ENCODE peak calls at places on chromosome 5, in seven cellular contexts. One of them, this sample, is unnamed.

GRCh38 chr5:13045897-13046551 is 898.5 kb downstream of the DNAH5 start:
- DNase-seq in progenitor cell of endocrine pancreas: no peak
- DNase-seq in endodermal cell: no peak
- DNase-seq in mucosa of descending colon: no peak
- DNase-seq in ovary: no peak
- DNase-seq in gastrocnemius medialis: no peak
- DNase-seq in foreskin keratinocyte: no peak
- DNase-seq in this sample: no peak

GRCh38 chr5:33877483-33877882 is 14.3 kb downstream of the ADAMTS12 start:
- DNase-seq in progenitor cell of endocrine pancreas: no peak
- DNase-seq in endodermal cell: no peak
- DNase-seq in mucosa of descending colon: no peak
- DNase-seq in ovary: no peak
- DNase-seq in gastrocnemius medialis: no peak
- DNase-seq in foreskin keratinocyte: no peak
- DNase-seq in this sample: no peak

GRCh38 chr5:95304706-95305105 is 19.8 kb upstream of the MCTP1 start:
- DNase-seq in progenitor cell of endocrine pancreas: no peak
- DNase-seq in endodermal cell: no peak
- DNase-seq in mucosa of descending colon: no peak
- DNase-seq in ovary: no peak
- DNase-seq in gastrocnemius medialis: no peak
- DNase-seq in foreskin keratinocyte: no peak
- DNase-seq in this sample: no peak

GRCh38 chr5:100560860-100561259 is 25.7 kb downstream of the FAM174A start:
- DNase-seq in progenitor cell of endocrine pancreas: no peak
- DNase-seq in endodermal cell: no peak
- DNase-seq in mucosa of descending colon: no peak
- DNase-seq in ovary: no peak
- DNase-seq in gastrocnemius medialis: no peak
- DNase-seq in foreskin keratinocyte: no peak
- DNase-seq in this sample: no peak

GRCh38 chr5:55230086-55230629 is 3.0 kb upstream of the MCIDAS start:
- DNase-seq in progenitor cell of endocrine pancreas: no peak
- DNase-seq in endodermal cell: no peak
- DNase-seq in mucosa of descending colon: no peak
- DNase-seq in ovary: no peak
- DNase-seq in gastrocnemius medialis: no peak
- DNase-seq in foreskin keratinocyte: no peak
- DNase-seq in this sample: no peak

GRCh38 chr5:111563041-111563822 is 50.9 kb upstream of the STARD4 start:
- DNase-seq in progenitor cell of endocrine pancreas: no peak
- DNase-seq in endodermal cell: no peak
- DNase-seq in mucosa of descending colon: no peak
- DNase-seq in ovary: no peak
- DNase-seq in gastrocnemius medialis: no peak
- DNase-seq in foreskin keratinocyte: no peak
- DNase-seq in this sample: peak; percentile 100

GRCh38 chr5:129771058-129771838 is 23.4 kb downstream of the MINAR2 start:
- DNase-seq in progenitor cell of endocrine pancreas: peak; percentile 34
- DNase-seq in endodermal cell: peak; percentile 86
- DNase-seq in mucosa of descending colon: peak; percentile 32
- DNase-seq in ovary: no peak
- DNase-seq in gastrocnemius medialis: no peak
- DNase-seq in foreskin keratinocyte: no peak
- DNase-seq in this sample: peak; percentile 51

GRCh38 chr5:1643651-1644392 is 120.1 kb upstream of the LPCAT1 start:
- DNase-seq in progenitor cell of endocrine pancreas: no peak
- DNase-seq in endodermal cell: peak; percentile 76
- DNase-seq in mucosa of descending colon: no peak
- DNase-seq in ovary: peak; percentile 22
- DNase-seq in gastrocnemius medialis: no peak
- DNase-seq in foreskin keratinocyte: no peak
- DNase-seq in this sample: no peak

GRCh38 chr5:127705120-127705892 is 2.1 kb downstream of the CCDC192 start:
- DNase-seq in progenitor cell of endocrine pancreas: no peak
- DNase-seq in endodermal cell: no peak
- DNase-seq in mucosa of descending colon: no peak
- DNase-seq in ovary: no peak
- DNase-seq in gastrocnemius medialis: no peak
- DNase-seq in foreskin keratinocyte: peak; percentile 11
- DNase-seq in this sample: peak; percentile 41

GRCh38 chr5:163503106-163504090 is 2.0 kb upstream of the MAT2B start:
- DNase-seq in progenitor cell of endocrine pancreas: no peak
- DNase-seq in endodermal cell: peak; percentile 90
- DNase-seq in mucosa of descending colon: peak; percentile 73
- DNase-seq in ovary: peak; percentile 57
- DNase-seq in gastrocnemius medialis: peak; percentile 62
- DNase-seq in foreskin keratinocyte: peak; percentile 75
- DNase-seq in this sample: peak; percentile 86

GRCh38 chr5:139473565-139473964 is 2.8 kb downstream of the SMIM33 start:
- DNase-seq in progenitor cell of endocrine pancreas: no peak
- DNase-seq in endodermal cell: peak; percentile 56
- DNase-seq in mucosa of descending colon: no peak
- DNase-seq in ovary: no peak
- DNase-seq in gastrocnemius medialis: no peak
- DNase-seq in foreskin keratinocyte: peak; percentile 54
- DNase-seq in this sample: peak; percentile 64

GRCh38 chr5:179620703-179621350 is 2.6 kb downstream of the HNRNPH1 start:
- DNase-seq in progenitor cell of endocrine pancreas: no peak
- DNase-seq in endodermal cell: no peak
- DNase-seq in mucosa of descending colon: no peak
- DNase-seq in ovary: no peak
- DNase-seq in gastrocnemius medialis: no peak
- DNase-seq in foreskin keratinocyte: no peak
- DNase-seq in this sample: no peak

GRCh38 chr5:83097582-83098265 is 20.4 kb downstream of the XRCC4 start:
- DNase-seq in progenitor cell of endocrine pancreas: no peak
- DNase-seq in endodermal cell: no peak
- DNase-seq in mucosa of descending colon: no peak
- DNase-seq in ovary: no peak
- DNase-seq in gastrocnemius medialis: no peak
- DNase-seq in foreskin keratinocyte: no peak
- DNase-seq in this sample: peak; percentile 73

GRCh38 chr5:92599217-92599810 is 981.7 kb downstream of the NR2F1-AS1 start:
- DNase-seq in progenitor cell of endocrine pancreas: no peak
- DNase-seq in endodermal cell: no peak
- DNase-seq in mucosa of descending colon: no peak
- DNase-seq in ovary: no peak
- DNase-seq in gastrocnemius medialis: no peak
- DNase-seq in foreskin keratinocyte: no peak
- DNase-seq in this sample: no peak

GRCh38 chr5:93845376-93845775 is 104.0 kb upstream of the POU5F2 start:
- DNase-seq in progenitor cell of endocrine pancreas: no peak
- DNase-seq in endodermal cell: no peak
- DNase-seq in mucosa of descending colon: no peak
- DNase-seq in ovary: no peak
- DNase-seq in gastrocnemius medialis: no peak
- DNase-seq in foreskin keratinocyte: no peak
- DNase-seq in this sample: no peak

GRCh38 chr5:160547872-160548271 is 126.2 kb downstream of the PTTG1 start:
- DNase-seq in progenitor cell of endocrine pancreas: no peak
- DNase-seq in endodermal cell: peak; percentile 37
- DNase-seq in mucosa of descending colon: no peak
- DNase-seq in ovary: no peak
- DNase-seq in gastrocnemius medialis: no peak
- DNase-seq in foreskin keratinocyte: peak; percentile 20
- DNase-seq in this sample: no peak

GRCh38 chr5:139696894-139697658 is 48.9 kb downstream of the CXXC5 start:
- DNase-seq in progenitor cell of endocrine pancreas: peak; percentile 48
- DNase-seq in endodermal cell: peak; percentile 96
- DNase-seq in mucosa of descending colon: peak; percentile 71
- DNase-seq in ovary: peak; percentile 89
- DNase-seq in gastrocnemius medialis: no peak
- DNase-seq in foreskin keratinocyte: no peak
- DNase-seq in this sample: peak; percentile 55

GRCh38 chr5:169350759-169351240 is 49.9 kb upstream of the SLIT3 start:
- DNase-seq in progenitor cell of endocrine pancreas: no peak
- DNase-seq in endodermal cell: no peak
- DNase-seq in mucosa of descending colon: no peak
- DNase-seq in ovary: no peak
- DNase-seq in gastrocnemius medialis: no peak
- DNase-seq in foreskin keratinocyte: peak; percentile 99
- DNase-seq in this sample: peak; percentile 94
- TF ChIP-seq CTCF in progenitor cell of endocrine pancreas: no peak
- TF ChIP-seq CTCF in endodermal cell: no peak
- TF ChIP-seq CTCF in mucosa of descending colon: no peak
- TF ChIP-seq CTCF in ovary: no peak
- TF ChIP-seq CTCF in gastrocnemius medialis: no peak
- TF ChIP-seq CTCF in foreskin keratinocyte: no peak
- TF ChIP-seq CTCF in this sample: no peak

GRCh38 chr5:132098621-132099020 is 25.0 kb downstream of the CSF2 start:
- DNase-seq in progenitor cell of endocrine pancreas: no peak
- DNase-seq in endodermal cell: no peak
- DNase-seq in mucosa of descending colon: no peak
- DNase-seq in ovary: no peak
- DNase-seq in gastrocnemius medialis: no peak
- DNase-seq in foreskin keratinocyte: no peak
- DNase-seq in this sample: no peak
- TF ChIP-seq CTCF in progenitor cell of endocrine pancreas: no peak
- TF ChIP-seq CTCF in endodermal cell: no peak
- TF ChIP-seq CTCF in mucosa of descending colon: no peak
- TF ChIP-seq CTCF in ovary: no peak
- TF ChIP-seq CTCF in gastrocnemius medialis: no peak
- TF ChIP-seq CTCF in foreskin keratinocyte: no peak
- TF ChIP-seq CTCF in this sample: no peak

GRCh38 chr5:2803751-2804150 is 52.3 kb upstream of the IRX2 start:
- DNase-seq in progenitor cell of endocrine pancreas: no peak
- DNase-seq in endodermal cell: no peak
- DNase-seq in mucosa of descending colon: no peak
- DNase-seq in ovary: no peak
- DNase-seq in gastrocnemius medialis: no peak
- DNase-seq in foreskin keratinocyte: no peak
- DNase-seq in this sample: no peak

GRCh38 chr5:2802693-2803365 is 51.4 kb upstream of the IRX2 start:
- DNase-seq in progenitor cell of endocrine pancreas: no peak
- DNase-seq in endodermal cell: no peak
- DNase-seq in mucosa of descending colon: no peak
- DNase-seq in ovary: no peak
- DNase-seq in gastrocnemius medialis: no peak
- DNase-seq in foreskin keratinocyte: no peak
- DNase-seq in this sample: no peak

GRCh38 chr5:2801602-2802525 is 50.4 kb upstream of the IRX2 start:
- DNase-seq in progenitor cell of endocrine pancreas: no peak
- DNase-seq in endodermal cell: no peak
- DNase-seq in mucosa of descending colon: no peak
- DNase-seq in ovary: no peak
- DNase-seq in gastrocnemius medialis: no peak
- DNase-seq in foreskin keratinocyte: no peak
- DNase-seq in this sample: no peak

GRCh38 chr5:2806176-2806575 is 54.7 kb upstream of the IRX2 start:
- DNase-seq in progenitor cell of endocrine pancreas: no peak
- DNase-seq in endodermal cell: no peak
- DNase-seq in mucosa of descending colon: no peak
- DNase-seq in ovary: no peak
- DNase-seq in gastrocnemius medialis: no peak
- DNase-seq in foreskin keratinocyte: no peak
- DNase-seq in this sample: no peak

DNA sequence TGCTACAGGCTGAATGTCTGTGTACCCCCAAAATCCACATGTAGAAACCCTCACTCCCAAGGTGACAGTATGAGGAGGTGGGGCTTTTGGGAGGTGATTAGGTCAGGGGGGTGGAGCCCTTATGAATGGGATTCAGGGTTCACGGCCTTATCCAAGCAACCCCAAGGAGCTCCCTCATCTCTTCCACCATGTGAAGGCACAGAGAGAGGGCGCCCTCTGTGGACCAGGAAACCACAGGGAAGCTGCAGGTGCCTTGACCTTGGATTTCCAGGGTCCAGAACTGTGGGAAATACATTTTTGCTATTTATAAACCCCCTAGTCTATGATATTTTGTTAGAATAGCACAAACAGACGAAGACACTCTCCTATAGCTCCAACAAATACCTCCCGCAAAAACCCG is 53.6 kb upstream of the IRX2 start:
- DNase-seq in progenitor cell of endocrine pancreas: no peak
- DNase-seq in endodermal cell: peak; percentile 87
- DNase-seq in mucosa of descending colon: no peak
- DNase-seq in ovary: no peak
- DNase-seq in gastrocnemius medialis: no peak
- DNase-seq in foreskin keratinocyte: no peak
- DNase-seq in this sample: no peak
- TF ChIP-seq CTCF in progenitor cell of endocrine pancreas: peak; percentile 48
- TF ChIP-seq CTCF in endodermal cell: peak; percentile 78
- TF ChIP-seq CTCF in mucosa of descending colon: no peak
- TF ChIP-seq CTCF in ovary: no peak
- TF ChIP-seq CTCF in gastrocnemius medialis: no peak
- TF ChIP-seq CTCF in foreskin keratinocyte: peak; percentile 58
- TF ChIP-seq CTCF in this sample: no peak

GRCh38 chr5:159103086-159103485 is 3.4 kb upstream of the EBF1 start:
- DNase-seq in progenitor cell of endocrine pancreas: no peak
- DNase-seq in endodermal cell: no peak
- DNase-seq in mucosa of descending colon: no peak
- DNase-seq in ovary: no peak
- DNase-seq in gastrocnemius medialis: no peak
- DNase-seq in foreskin keratinocyte: no peak
- DNase-seq in this sample: no peak

GRCh38 chr5:159104759-159105317 is 5.1 kb upstream of the EBF1 start:
- DNase-seq in progenitor cell of endocrine pancreas: no peak
- DNase-seq in endodermal cell: peak; percentile 55
- DNase-seq in mucosa of descending colon: no peak
- DNase-seq in ovary: peak; percentile 38
- DNase-seq in gastrocnemius medialis: no peak
- DNase-seq in foreskin keratinocyte: no peak
- DNase-seq in this sample: no peak

GRCh38 chr5:159102294-159102934 is 2.7 kb upstream of the EBF1 start:
- DNase-seq in progenitor cell of endocrine pancreas: no peak
- DNase-seq in endodermal cell: no peak
- DNase-seq in mucosa of descending colon: no peak
- DNase-seq in ovary: no peak
- DNase-seq in gastrocnemius medialis: no peak
- DNase-seq in foreskin keratinocyte: no peak
- DNase-seq in this sample: no peak

GRCh38 chr5:159105318-159106053 is 5.8 kb upstream of the EBF1 start:
- DNase-seq in progenitor cell of endocrine pancreas: no peak
- DNase-seq in endodermal cell: peak; percentile 79
- DNase-seq in mucosa of descending colon: no peak
- DNase-seq in ovary: peak; percentile 43
- DNase-seq in gastrocnemius medialis: no peak
- DNase-seq in foreskin keratinocyte: no peak
- DNase-seq in this sample: no peak

DNA sequence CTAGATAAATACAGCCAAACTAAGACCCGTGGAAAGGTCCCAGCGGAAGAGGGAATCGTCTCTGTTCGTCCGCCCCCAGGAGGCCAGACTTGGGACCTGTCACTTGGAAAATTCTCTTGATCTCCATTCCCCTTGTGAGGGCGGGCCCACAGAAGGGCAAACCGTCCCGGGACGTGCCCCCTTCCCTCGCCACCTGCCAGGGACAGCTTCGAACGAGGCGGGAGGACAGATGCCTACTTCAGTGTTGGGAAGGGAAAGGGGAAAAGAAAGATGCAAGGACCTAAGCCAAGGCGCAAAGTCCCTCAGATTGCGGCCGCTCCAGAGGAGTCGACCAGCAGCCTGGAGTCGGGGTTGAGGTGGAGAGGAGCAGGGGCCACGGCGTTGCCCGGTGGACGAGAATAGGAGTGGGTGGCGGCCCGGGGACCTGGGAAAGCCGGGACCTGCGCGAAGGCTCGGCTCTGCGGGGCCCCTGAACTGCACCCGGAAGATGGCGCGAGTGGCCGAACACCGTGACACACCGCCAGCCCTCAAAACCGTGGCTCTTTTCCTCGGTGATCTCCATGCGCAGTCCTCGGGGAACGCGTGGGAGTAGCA is 4.4 kb upstream of the EBF1 start:
- DNase-seq in progenitor cell of endocrine pancreas: no peak
- DNase-seq in endodermal cell: peak; percentile 87
- DNase-seq in mucosa of descending colon: peak; percentile 30
- DNase-seq in ovary: peak; percentile 63
- DNase-seq in gastrocnemius medialis: peak; percentile 27
- DNase-seq in foreskin keratinocyte: no peak
- DNase-seq in this sample: no peak
- TF ChIP-seq CTCF in progenitor cell of endocrine pancreas: peak; percentile 56
- TF ChIP-seq CTCF in endodermal cell: peak; percentile 76
- TF ChIP-seq CTCF in mucosa of descending colon: no peak
- TF ChIP-seq CTCF in ovary: peak; percentile 20
- TF ChIP-seq CTCF in gastrocnemius medialis: no peak
- TF ChIP-seq CTCF in foreskin keratinocyte: peak; percentile 51
- TF ChIP-seq CTCF in this sample: no peak

This sample was measured in endothelial cell of umbilical vein.